ENCODE peak calls at places on chromosomes 7 and 10, in seven cellular contexts. M is lower leg skin, L is AG04450, D is WERI-Rb-1, W is keratinocyte, I is kidney epithelial cell, K is HFF-Myc. O is an unnamed sample.

GRCh38 chr10:72097448-72098300 is 9.3 kb upstream of the SPOCK2 start:
- DNase-seq in M (no peak), L (peak), D (no peak), W (no peak), I (peak), K (no peak), O (peak)

GRCh38 chr7:34036069-34036920 is 131.0 kb downstream of the BMPER start:
- DNase-seq in M (no peak), L (no peak), D (no peak), W (no peak), I (no peak), K (no peak), O (no peak)

GRCh38 chr10:119416855-119417254 is 125.7 kb downstream of the RGS10 start:
- DNase-seq in M (no peak), L (no peak), D (peak), W (no peak), I (no peak), K (no peak), O (no peak)

GRCh38 chr7:151411551-151411950 is 1.7 kb upstream of the WDR86 start:
- DNase-seq in M (no peak), L (no peak), D (no peak), W (no peak), I (no peak), K (no peak), O (no peak)

GRCh38 chr7:127865466-127865865 is 165.8 kb downstream of the LRRC4 start:
- DNase-seq in M (no peak), L (no peak), D (no peak), W (no peak), I (peak), K (peak), O (peak)

GRCh38 chr7:37208528-37208927 is 240.1 kb downstream of the ELMO1 start:
- DNase-seq in M (peak), L (no peak), D (peak), W (no peak), I (peak), K (no peak), O (no peak)

GRCh38 chr7:34158754-34159153 is 253.4 kb downstream of the BMPER start:
- DNase-seq in M (no peak), L (no peak), D (peak), W (no peak), I (no peak), K (no peak), O (no peak)

GRCh38 chr10:114265392-114266053 is 26.5 kb downstream of the VWA2 start:
- DNase-seq in M (peak), L (no peak), D (no peak), W (no peak), I (no peak), K (no peak), O (no peak)

GRCh38 chr10:49113741-49114141 is 1.6 kb downstream of the VSTM4 start:
- DNase-seq in M (no peak), L (no peak), D (no peak), W (no peak), I (no peak), K (no peak), O (no peak)

GRCh38 chr7:78433421-78433820 is 634.8 kb downstream of the PHTF2 start:
- DNase-seq in M (no peak), L (no peak), D (no peak), W (no peak), I (no peak), K (no peak), O (no peak)

GRCh38 chr10:112979927-112980326 is 29.9 kb downstream of the TCF7L2 start:
- DNase-seq in M (no peak), L (no peak), D (no peak), W (no peak), I (no peak), K (no peak), O (no peak)

GRCh38 chr10:102009801-102010425 is 46.1 kb downstream of the ARMH3 start:
- DNase-seq in M (peak), L (peak), D (peak), W (peak), I (peak), K (peak), O (peak)

DNA sequence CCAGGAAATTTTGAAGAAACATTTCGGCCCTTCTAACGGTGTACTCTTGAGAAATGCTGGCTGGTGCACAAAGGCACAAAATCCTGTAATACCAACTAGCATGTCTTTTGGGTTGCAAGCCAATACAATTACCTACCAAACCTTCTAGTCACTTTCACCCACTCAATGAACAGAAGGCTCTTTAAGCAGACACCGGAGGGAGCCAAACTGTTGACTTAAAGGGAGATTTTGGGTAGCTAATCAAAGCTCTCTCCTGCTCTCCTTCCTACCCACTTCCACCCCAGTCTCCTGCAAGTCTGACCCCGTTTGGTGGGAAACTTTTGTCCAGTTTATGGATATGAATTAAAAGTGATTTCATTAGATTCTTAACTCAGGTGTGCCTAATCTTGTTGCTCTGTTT is 24.0 kb downstream of the GRM3 start:
- DNase-seq in M (no peak), L (no peak), D (peak), W (no peak), I (no peak), K (no peak), O (no peak)
- TF ChIP-seq CTCF in M (no peak), L (no peak), D (peak), W (no peak), I (no peak), K (no peak), O (no peak)

GRCh38 chr7:71733108-71733870 is 601.3 kb downstream of the GALNT17 start:
- DNase-seq in M (peak), L (peak), D (peak), W (no peak), I (no peak), K (peak), O (no peak)
- TF ChIP-seq CTCF in M (peak), L (peak), D (peak), W (peak), I (peak), K (peak), O (peak)

GRCh38 chr10:124741922-124742417 is 2.2 kb downstream of the FAM53B start:
- DNase-seq in M (no peak), L (no peak), D (no peak), W (no peak), I (no peak), K (no peak), O (no peak)

GRCh38 chr10:124741281-124741921 is 2.8 kb downstream of the FAM53B start:
- DNase-seq in M (peak), L (no peak), D (peak), W (no peak), I (no peak), K (peak), O (no peak)

GRCh38 chr10:124744047-124744687 is at the start of gene FAM53B:
- DNase-seq in M (no peak), L (no peak), D (peak), W (no peak), I (no peak), K (no peak), O (no peak)

GRCh38 chr10:124743188-124744046 is 761 bp downstream of the FAM53B start:
- DNase-seq in M (no peak), L (no peak), D (no peak), W (no peak), I (no peak), K (no peak), O (no peak)

GRCh38 chr10:124742418-124743187 is 1.6 kb downstream of the FAM53B start:
- DNase-seq in M (no peak), L (no peak), D (no peak), W (no peak), I (no peak), K (no peak), O (no peak)
- TF ChIP-seq CTCF in M (no peak), L (peak), D (peak), W (peak), I (peak), K (peak), O (peak)

GRCh38 chr10:89029785-89030437 is 39.3 kb downstream of the FAS start:
- DNase-seq in M (peak), L (peak), D (peak), W (no peak), I (peak), K (peak), O (peak)
- TF ChIP-seq CTCF in M (peak), L (peak), D (peak), W (peak), I (peak), K (peak), O (peak)

DNA sequence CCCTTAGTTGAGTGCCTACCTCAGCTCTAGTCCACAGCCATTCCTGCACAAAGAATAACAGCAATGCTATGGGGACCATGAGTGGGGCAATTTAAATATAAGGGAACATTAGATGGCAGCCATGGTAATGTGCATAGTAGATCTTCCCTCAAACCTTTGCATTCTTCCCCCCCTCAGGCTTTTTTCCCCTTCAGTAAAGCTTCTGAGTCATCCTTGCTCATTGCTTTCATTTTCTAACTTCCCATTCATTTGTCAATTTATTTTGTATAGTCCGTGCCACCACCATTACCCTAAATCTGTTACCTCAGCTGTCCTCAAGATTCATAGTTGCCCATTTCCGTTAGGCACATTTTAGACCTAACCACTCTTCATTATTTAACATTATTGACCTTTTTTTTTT is 10.7 kb downstream of the HECTD2 start:
- DNase-seq in M (no peak), L (no peak), D (no peak), W (no peak), I (no peak), K (no peak), O (no peak)
- TF ChIP-seq CTCF in M (no peak), L (no peak), D (no peak), W (no peak), I (no peak), K (no peak), O (no peak)

GRCh38 chr7:5425507-5426225 is 2.0 kb upstream of the TNRC18 start:
- DNase-seq in M (peak), L (peak), D (peak), W (no peak), I (no peak), K (no peak), O (no peak)
- TF ChIP-seq CTCF in M (no peak), L (no peak), D (no peak), W (no peak), I (no peak), K (no peak), O (no peak)

DNA sequence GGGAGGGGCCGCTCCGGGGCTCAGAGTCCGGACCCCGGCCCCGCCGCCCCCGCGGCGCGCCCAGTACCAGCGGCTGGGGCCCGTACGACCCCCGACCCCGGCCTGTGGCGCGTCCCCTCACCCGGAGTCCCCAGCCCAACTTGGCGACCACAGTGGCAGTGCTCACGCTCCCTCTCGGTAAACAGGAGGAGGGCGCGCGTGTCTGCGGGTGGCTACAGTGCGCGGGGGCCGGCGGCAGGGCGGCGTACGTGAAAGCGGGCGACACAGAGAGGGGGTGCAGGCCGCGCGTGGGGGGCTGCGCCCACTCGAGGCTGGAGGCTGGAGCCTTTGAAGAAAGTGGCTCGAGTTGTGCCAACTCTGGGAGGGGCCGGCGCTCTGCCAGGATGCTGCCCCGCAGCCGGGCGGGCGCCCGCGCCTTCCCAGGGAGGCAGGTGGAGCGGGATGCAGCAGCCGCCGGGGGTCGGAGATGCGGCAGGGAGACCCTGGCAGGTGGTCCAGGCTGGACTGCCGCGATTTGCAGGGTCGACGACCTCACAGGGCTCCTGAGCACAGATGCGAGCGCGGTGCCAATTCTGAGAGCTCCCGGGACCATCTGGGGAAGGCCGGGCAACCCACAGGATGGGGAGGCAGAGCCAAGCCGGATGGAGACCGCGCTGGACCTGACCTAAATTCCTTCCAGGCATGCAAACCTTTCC is 655 bp downstream of the PTPRE start:
- DNase-seq in M (no peak), L (no peak), D (no peak), W (no peak), I (no peak), K (no peak), O (no peak)
- TF ChIP-seq CTCF in M (no peak), L (no peak), D (no peak), W (no peak), I (no peak), K (no peak), O (no peak)

GRCh38 chr10:91642831-91643692 is 10.2 kb upstream of the PPP1R3C start:
- DNase-seq in M (no peak), L (no peak), D (no peak), W (no peak), I (no peak), K (no peak), O (no peak)

GRCh38 chr10:91643700-91644099 is 10.8 kb upstream of the PPP1R3C start:
- DNase-seq in M (no peak), L (no peak), D (peak), W (no peak), I (no peak), K (no peak), O (no peak)
- TF ChIP-seq CTCF in M (no peak), L (peak), D (peak), W (peak), I (peak), K (peak), O (peak)

O was measured in BJ.